ENCODE peak calls at places on chromosomes 3 and 15, in five cellular contexts. U, O, V, G and I are unnamed samples. For H3K27me3, the result is how much of the 10 kb centered on the place peaks cover.

GRCh38 chr3:150414273-150414672 is 6.2 kb downstream of the TSC22D2 start:
- DNase-seq in U (peak), O (no peak), V (peak), G (peak), I (no peak)

GRCh38 chr3:172315401-172316091 is 132.7 kb downstream of the GHSR start:
- DNase-seq in U (peak), O (peak), V (peak), G (peak), I (no peak)

GRCh38 chr15:73873889-73874511 is 636 bp downstream of the TBC1D21 start:
- DNase-seq in U (peak), O (no peak), V (peak), G (peak), I (no peak)

GRCh38 chr3:129575987-129576364 is 30.5 kb downstream of the PLXND1 start:
- DNase-seq in U (no peak), O (no peak), V (no peak), G (no peak), I (no peak)

GRCh38 chr3:54773251-54773650 is 154.6 kb downstream of the LRTM1 start:
- DNase-seq in U (no peak), O (no peak), V (no peak), G (no peak), I (no peak)

GRCh38 chr15:22919171-22919570 is 61.0 kb downstream of the CYFIP1 start:
- DNase-seq in U (no peak), O (no peak), V (no peak), G (no peak), I (no peak)

GRCh38 chr15:44501768-44502366 is 35.1 kb upstream of the EIF3J start:
- DNase-seq in U (no peak), O (no peak), V (peak), G (peak), I (no peak)

GRCh38 chr3:150933473-150934008 is 28.3 kb upstream of the MINDY4B start:
- DNase-seq in U (no peak), O (no peak), V (no peak), G (no peak), I (no peak)

GRCh38 chr15:40511472-40512133 is 40.8 kb downstream of the CHST14 start:
- DNase-seq in U (peak), O (peak), V (no peak), G (peak), I (peak)

GRCh38 chr3:45110185-45110833 is 35.9 kb downstream of the CDCP1 start:
- DNase-seq in U (peak), O (peak), V (no peak), G (no peak), I (no peak)

GRCh38 chr15:63833246-63833696 is 477 bp downstream of the HERC1 start:
- DNase-seq in U (peak), O (peak), V (peak), G (peak), I (no peak)

GRCh38 chr3:97835761-97836160 is 13.9 kb downstream of the CRYBG3 start:
- DNase-seq in U (no peak), O (no peak), V (peak), G (no peak), I (no peak)

GRCh38 chr15:41180206-41180789 is 50.3 kb downstream of the EXD1 start:
- DNase-seq in U (no peak), O (no peak), V (peak), G (peak), I (no peak)

GRCh38 chr3:81778678-81779182 is 17.3 kb upstream of the GBE1 start:
- DNase-seq in U (no peak), O (no peak), V (peak), G (no peak), I (peak)

GRCh38 chr15:62894322-62895085 is 148.0 kb upstream of the TPM1 start:
- DNase-seq in U (no peak), O (no peak), V (no peak), G (peak), I (no peak)

GRCh38 chr15:88704791-88705768 is 66.3 kb downstream of the ISG20 start:
- DNase-seq in U (peak), O (peak), V (peak), G (no peak), I (no peak)

GRCh38 chr3:29291262-29291981 is 10.6 kb downstream of the RBMS3 start:
- DNase-seq in U (no peak), O (no peak), V (no peak), G (no peak), I (no peak)

GRCh38 chr3:69446402-69447072 is 60.6 kb upstream of the FRMD4B start:
- DNase-seq in U (no peak), O (no peak), V (no peak), G (no peak), I (no peak)

GRCh38 chr3:5010706-5011554 is 31.7 kb downstream of the BHLHE40 start:
- DNase-seq in U (peak), O (peak), V (no peak), G (no peak), I (no peak)

GRCh38 chr15:85137507-85138175 is 156.0 kb downstream of the PDE8A start:
- DNase-seq in U (no peak), O (no peak), V (no peak), G (no peak), I (no peak)

GRCh38 chr3:148962513-148962912 is 28.8 kb upstream of the GYG1 start:
- DNase-seq in U (no peak), O (no peak), V (peak), G (peak), I (no peak)

GRCh38 chr15:68463444-68463843 is 31.5 kb upstream of the ITGA11 start:
- DNase-seq in U (no peak), O (no peak), V (no peak), G (no peak), I (no peak)

GRCh38 chr15:64552281-64552948 is 92.0 kb downstream of the ZNF609 start:
- DNase-seq in U (no peak), O (no peak), V (no peak), G (no peak), I (no peak)

GRCh38 chr3:40911928-40912327 is 287.4 kb upstream of the CTNNB1 start:
- DNase-seq in U (peak), O (no peak), V (no peak), G (no peak), I (no peak)

DNA sequence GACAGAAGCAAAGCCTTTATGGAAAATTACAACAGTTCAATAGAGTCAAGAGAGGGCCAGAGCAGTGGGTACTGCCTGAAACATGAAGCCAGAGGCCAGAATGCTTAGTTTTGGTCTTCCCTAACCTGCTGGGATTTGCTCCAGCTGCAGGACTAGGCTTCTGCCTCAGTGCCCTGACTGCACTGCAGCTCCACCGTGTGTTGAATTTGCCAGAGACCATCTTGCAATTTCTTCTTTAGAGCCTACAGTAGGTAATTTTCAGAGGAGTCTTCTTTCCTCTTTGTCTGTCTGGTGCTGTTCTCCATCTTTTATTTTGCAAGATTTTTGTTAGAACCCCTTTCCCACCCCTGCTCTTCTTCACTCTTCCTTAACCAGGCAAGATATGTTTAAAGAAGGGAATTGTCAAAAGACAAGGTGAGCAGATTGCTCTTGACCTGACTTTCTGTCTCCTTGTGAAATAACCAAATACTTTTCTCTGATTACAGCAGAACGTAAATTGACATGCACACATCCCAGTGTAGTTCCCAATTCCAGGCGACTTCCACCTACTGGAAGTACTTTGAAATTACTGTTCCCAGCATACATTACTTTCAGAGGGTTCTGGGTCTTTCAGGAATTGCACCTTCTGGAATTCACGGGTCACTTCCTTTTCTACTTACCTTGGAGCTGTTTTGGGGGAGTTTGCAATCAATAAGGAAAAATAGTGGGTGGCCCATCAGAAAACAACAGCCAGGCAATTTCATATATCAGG is 161.2 kb downstream of the MINAR1 start:
- DNase-seq in U (no peak), O (no peak), V (no peak), G (peak), I (no peak)
- TF ChIP-seq CTCF in U (no peak), O (no peak), V (no peak), G (peak), I (peak)

GRCh38 chr3:64443553-64444331 is 218.5 kb upstream of the PRICKLE2 start:
- DNase-seq in U (peak), O (no peak), V (peak), G (no peak), I (no peak)
- H3K4me3 ChIP-seq in U (no peak), O (no peak), V (no peak), G (no peak), I (no peak)

GRCh38 chr15:70214266-70214665 is 116.5 kb upstream of the TLE3 start:
- DNase-seq in U (no peak), O (no peak), V (no peak), G (no peak), I (no peak)

GRCh38 chr15:70210538-70210937 is 112.8 kb upstream of the TLE3 start:
- DNase-seq in U (no peak), O (no peak), V (no peak), G (no peak), I (no peak)

GRCh38 chr15:70212963-70213315 is 115.2 kb upstream of the TLE3 start:
- DNase-seq in U (no peak), O (no peak), V (no peak), G (no peak), I (no peak)

GRCh38 chr15:70213779-70214178 is 116.1 kb upstream of the TLE3 start:
- DNase-seq in U (no peak), O (no peak), V (no peak), G (no peak), I (no peak)

DNA sequence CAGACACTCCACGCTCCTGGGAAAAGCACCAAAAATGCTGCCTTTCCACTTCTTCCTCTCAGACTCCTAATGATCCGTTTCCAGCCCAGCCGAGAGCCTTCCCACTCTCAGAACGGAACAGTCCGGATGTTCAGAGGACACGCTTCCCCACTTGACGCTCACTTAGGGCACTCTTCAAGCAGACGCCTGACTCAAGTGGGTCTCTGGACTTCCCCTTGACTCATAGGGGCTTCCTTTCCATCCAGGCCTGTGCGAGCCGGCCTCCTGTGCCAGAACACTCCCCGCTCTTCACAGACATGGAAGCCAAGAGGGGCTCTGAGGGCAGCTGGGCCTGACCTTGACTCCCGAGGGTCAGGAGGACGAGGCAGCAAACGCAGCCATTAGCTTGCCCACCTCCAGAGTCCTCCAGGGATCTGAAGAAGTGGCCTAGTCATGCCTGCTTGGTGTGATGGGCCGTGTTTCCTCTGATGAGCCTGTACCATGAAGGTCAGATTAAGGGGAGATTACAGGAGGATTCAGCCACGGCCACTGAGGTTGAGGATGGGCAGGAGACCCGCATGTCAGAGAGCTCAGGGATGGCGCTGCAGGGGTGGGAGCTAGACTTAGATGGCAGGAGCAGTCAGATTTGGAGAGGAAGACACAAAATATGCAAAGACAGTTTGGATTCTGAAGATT is 114.7 kb upstream of the TLE3 start:
- DNase-seq in U (no peak), O (no peak), V (peak), G (no peak), I (no peak)
- H3K27me3 ChIP-seq in U (under half), O (under half), V (under half), G (under half), I (under half)

GRCh38 chr15:43492266-43492665 is 690 bp downstream of the TP53BP1 start:
- DNase-seq in U (no peak), O (no peak), V (no peak), G (no peak), I (no peak)

GRCh38 chr15:43493687-43494472 is 924 bp upstream of the TP53BP1 start:
- DNase-seq in U (no peak), O (no peak), V (no peak), G (no peak), I (no peak)

GRCh38 chr15:43488790-43489585 is 4.0 kb downstream of the TP53BP1 start:
- DNase-seq in U (peak), O (peak), V (no peak), G (no peak), I (no peak)

GRCh38 chr15:43487271-43487895 is 5.6 kb downstream of the TP53BP1 start:
- DNase-seq in U (no peak), O (no peak), V (no peak), G (no peak), I (no peak)

GRCh38 chr15:43492673-43493601 is at the start of gene TP53BP1:
- DNase-seq in U (peak), O (peak), V (peak), G (peak), I (peak)
- TF ChIP-seq CTCF in U (no peak), O (no peak), V (no peak), G (no peak), I (no peak)

GRCh38 chr3:47578119-47578630 is 490 bp downstream of the CSPG5 start:
- DNase-seq in U (peak), O (peak), V (no peak), G (no peak), I (peak)

GRCh38 chr3:47577583-47578118 is 1.0 kb downstream of the CSPG5 start:
- DNase-seq in U (peak), O (peak), V (no peak), G (no peak), I (no peak)

GRCh38 chr3:47579875-47580274 is 1.2 kb upstream of the CSPG5 start:
- DNase-seq in U (no peak), O (no peak), V (no peak), G (no peak), I (no peak)

GRCh38 chr3:47581422-47581821 is 2.8 kb upstream of the CSPG5 start:
- DNase-seq in U (no peak), O (no peak), V (no peak), G (no peak), I (no peak)

GRCh38 chr3:47578691-47579632 is at the start of gene CSPG5:
- DNase-seq in U (no peak), O (peak), V (no peak), G (no peak), I (no peak)
- H3K4me3 ChIP-seq in U (peak), O (peak), V (peak), G (peak), I (peak)

GRCh38 chr3:47863391-47864128 is 60.6 kb downstream of the DHX30 start:
- DNase-seq in U (no peak), O (no peak), V (no peak), G (no peak), I (no peak)
- H3K27me3 ChIP-seq in U (under half), O (under half), V (under half), G (under half), I (under half)

GRCh38 chr3:99877180-99877579 is 59.5 kb downstream of the CMSS1 start:
- DNase-seq in U (no peak), O (no peak), V (no peak), G (no peak), I (no peak)

GRCh38 chr3:99875573-99875924 is 57.9 kb downstream of the CMSS1 start:
- DNase-seq in U (no peak), O (no peak), V (no peak), G (no peak), I (no peak)

GRCh38 chr3:99878005-99878404 is 60.3 kb downstream of the CMSS1 start:
- DNase-seq in U (no peak), O (no peak), V (peak), G (peak), I (peak)

GRCh38 chr3:99879275-99879674 is 61.6 kb downstream of the CMSS1 start:
- DNase-seq in U (no peak), O (no peak), V (no peak), G (no peak), I (no peak)

GRCh38 chr3:99875925-99876781 is 58.5 kb downstream of the CMSS1 start:
- DNase-seq in U (peak), O (peak), V (peak), G (no peak), I (peak)
- TF ChIP-seq CTCF in U (no peak), O (no peak), V (no peak), G (no peak), I (no peak)

DNA sequence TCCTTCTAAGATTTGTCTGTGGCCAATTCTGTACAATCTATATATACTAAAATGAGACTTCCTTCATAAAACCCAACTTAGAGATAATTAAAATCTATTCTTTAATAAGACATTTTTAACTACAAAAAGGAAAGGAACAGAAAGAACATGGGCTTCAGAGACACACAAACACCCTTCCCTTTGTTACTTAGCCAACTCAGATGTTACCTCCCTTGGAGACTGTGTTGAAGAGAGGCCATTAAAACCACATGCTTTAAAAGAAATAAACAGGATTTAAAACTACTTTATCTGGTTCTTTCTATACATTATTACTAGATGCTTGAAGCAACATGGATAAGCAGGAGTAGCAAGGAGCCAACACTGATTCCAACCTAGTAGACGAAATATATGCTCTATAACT is 42.0 kb downstream of the LRRFIP2 start:
- DNase-seq in U (no peak), O (no peak), V (no peak), G (no peak), I (no peak)
- H3K4me3 ChIP-seq in U (no peak), O (no peak), V (no peak), G (no peak), I (no peak)

GRCh38 chr15:70447081-70447480 is 316.3 kb downstream of the UACA start:
- DNase-seq in U (no peak), O (no peak), V (no peak), G (no peak), I (no peak)

GRCh38 chr15:70449311-70450141 is 313.8 kb downstream of the UACA start:
- DNase-seq in U (no peak), O (no peak), V (no peak), G (no peak), I (no peak)

GRCh38 chr15:70450142-70450443 is 313.3 kb downstream of the UACA start:
- DNase-seq in U (no peak), O (no peak), V (no peak), G (no peak), I (no peak)

GRCh38 chr15:70447927-70448698 is 315.2 kb downstream of the UACA start:
- DNase-seq in U (peak), O (peak), V (peak), G (no peak), I (peak)

GRCh38 chr15:70447511-70447910 is 315.8 kb downstream of the UACA start:
- DNase-seq in U (no peak), O (no peak), V (no peak), G (no peak), I (no peak)
- H3K27me3 ChIP-seq in U (under half), O (under half), V (half or more), G (under half), I (under half)